ENCODE peak calls at places on chromosomes 16 and 17, in six cellular contexts. One of them, this sample, is unnamed.

GRCh38 chr17:82613283-82614094 is 34.8 kb downstream of the WDR45B start:
- DNase-seq in A549: no peak
- DNase-seq in GOT3: no peak
- DNase-seq in H4: no peak
- DNase-seq in transverse colon: no peak
- DNase-seq in tibial nerve: no peak
- DNase-seq in this sample: no peak

GRCh38 chr17:31387438-31387837 is 4.0 kb upstream of the RAB11FIP4 start:
- DNase-seq in A549: no peak
- DNase-seq in GOT3: no peak
- DNase-seq in H4: no peak
- DNase-seq in transverse colon: no peak
- DNase-seq in tibial nerve: no peak
- DNase-seq in this sample: no peak

GRCh38 chr16:67177743-67178699 is 5.7 kb downstream of the MATCAP1 start:
- DNase-seq in A549: peak; percentile 76
- DNase-seq in GOT3: no peak
- DNase-seq in H4: no peak
- DNase-seq in transverse colon: peak; percentile 87
- DNase-seq in tibial nerve: no peak
- DNase-seq in this sample: peak; percentile 43

GRCh38 chr16:14564881-14565687 is 65.0 kb downstream of the PARN start:
- DNase-seq in A549: peak; percentile 46
- DNase-seq in GOT3: no peak
- DNase-seq in H4: peak; percentile 15
- DNase-seq in transverse colon: no peak
- DNase-seq in tibial nerve: no peak
- DNase-seq in this sample: no peak

GRCh38 chr16:3530371-3530914 is 29.6 kb downstream of the CLUAP1 start:
- DNase-seq in A549: peak; percentile 60
- DNase-seq in GOT3: no peak
- DNase-seq in H4: no peak
- DNase-seq in transverse colon: no peak
- DNase-seq in tibial nerve: no peak
- DNase-seq in this sample: no peak

GRCh38 chr17:43927101-43927935 is 15.0 kb downstream of the PPY start:
- DNase-seq in A549: no peak
- DNase-seq in GOT3: no peak
- DNase-seq in H4: no peak
- DNase-seq in transverse colon: peak; percentile 37
- DNase-seq in tibial nerve: no peak
- DNase-seq in this sample: no peak

GRCh38 chr17:61757168-61757567 is 106.2 kb downstream of the BRIP1 start:
- DNase-seq in A549: no peak
- DNase-seq in GOT3: no peak
- DNase-seq in H4: no peak
- DNase-seq in transverse colon: no peak
- DNase-seq in tibial nerve: no peak
- DNase-seq in this sample: no peak

GRCh38 chr16:88264641-88265285 is 118.0 kb upstream of the ZNF469 start:
- DNase-seq in A549: peak; percentile 94
- DNase-seq in GOT3: peak; percentile 83
- DNase-seq in H4: peak; percentile 97
- DNase-seq in transverse colon: peak; percentile 86
- DNase-seq in tibial nerve: peak; percentile 93
- DNase-seq in this sample: peak; percentile 62

GRCh38 chr17:13027246-13027645 is 9.4 kb upstream of the ELAC2 start:
- DNase-seq in A549: no peak
- DNase-seq in GOT3: no peak
- DNase-seq in H4: no peak
- DNase-seq in transverse colon: no peak
- DNase-seq in tibial nerve: no peak
- DNase-seq in this sample: no peak

GRCh38 chr17:49216482-49216881 is 6.0 kb downstream of the ABI3 start:
- DNase-seq in A549: no peak
- DNase-seq in GOT3: no peak
- DNase-seq in H4: no peak
- DNase-seq in transverse colon: no peak
- DNase-seq in tibial nerve: no peak
- DNase-seq in this sample: no peak

GRCh38 chr16:70160388-70160787 is 13.2 kb upstream of the CLEC18C start:
- DNase-seq in A549: no peak
- DNase-seq in GOT3: no peak
- DNase-seq in H4: no peak
- DNase-seq in transverse colon: no peak
- DNase-seq in tibial nerve: no peak
- DNase-seq in this sample: no peak

GRCh38 chr17:18129041-18129502 is 20.5 kb downstream of the MYO15A start:
- DNase-seq in A549: peak; percentile 72
- DNase-seq in GOT3: no peak
- DNase-seq in H4: peak; percentile 96
- DNase-seq in transverse colon: no peak
- DNase-seq in tibial nerve: no peak
- DNase-seq in this sample: no peak

This sample was measured in NB4.